ENCODE peak calls at places on chromosomes 12 and 14, in five cellular contexts. U is heart left ventricle, G is NB4, D is GM12892, K is A549. L is an unnamed sample.

GRCh38 chr14:100617715-100618693 is 30.8 kb upstream of the BEGAIN start:
- DNase-seq in U (peak), G (peak), D (no peak), K (no peak), L (no peak)

GRCh38 chr14:95265106-95266094 is 54.3 kb downstream of the CLMN start:
- DNase-seq in U (no peak), G (peak), D (peak), K (peak), L (no peak)

GRCh38 chr14:80847093-80847492 is 94.4 kb downstream of the CEP128 start:
- DNase-seq in U (no peak), G (no peak), D (no peak), K (no peak), L (no peak)

GRCh38 chr12:55927588-55928502 is at the start of gene PYM1:
- DNase-seq in U (peak), G (peak), D (peak), K (peak), L (peak)

GRCh38 chr12:25701290-25701689 is 148.2 kb upstream of the LMNTD1 start:
- DNase-seq in U (no peak), G (no peak), D (no peak), K (no peak), L (no peak)

GRCh38 chr14:103045387-103045869 is 11.9 kb downstream of the CDC42BPB start:
- DNase-seq in U (no peak), G (peak), D (no peak), K (no peak), L (no peak)

GRCh38 chr12:95820096-95820703 is 29.6 kb upstream of the NTN4 start:
- DNase-seq in U (no peak), G (peak), D (no peak), K (peak), L (peak)

GRCh38 chr14:38210587-38211257 is 3.0 kb downstream of the SSTR1 start:
- DNase-seq in U (no peak), G (no peak), D (no peak), K (no peak), L (no peak)

GRCh38 chr14:27372771-27373170 is 774.9 kb upstream of the NOVA1 start:
- DNase-seq in U (no peak), G (no peak), D (no peak), K (no peak), L (no peak)

GRCh38 chr12:68743416-68743815 is 2.6 kb upstream of the SLC35E3 start:
- DNase-seq in U (no peak), G (peak), D (no peak), K (no peak), L (no peak)

GRCh38 chr12:131894313-131894860 is at the start of gene ULK1:
- DNase-seq in U (peak), G (peak), D (peak), K (peak), L (peak)
- TF ChIP-seq POLR2A in U (peak), G (peak), D (peak), K (peak), L (peak)

DNA sequence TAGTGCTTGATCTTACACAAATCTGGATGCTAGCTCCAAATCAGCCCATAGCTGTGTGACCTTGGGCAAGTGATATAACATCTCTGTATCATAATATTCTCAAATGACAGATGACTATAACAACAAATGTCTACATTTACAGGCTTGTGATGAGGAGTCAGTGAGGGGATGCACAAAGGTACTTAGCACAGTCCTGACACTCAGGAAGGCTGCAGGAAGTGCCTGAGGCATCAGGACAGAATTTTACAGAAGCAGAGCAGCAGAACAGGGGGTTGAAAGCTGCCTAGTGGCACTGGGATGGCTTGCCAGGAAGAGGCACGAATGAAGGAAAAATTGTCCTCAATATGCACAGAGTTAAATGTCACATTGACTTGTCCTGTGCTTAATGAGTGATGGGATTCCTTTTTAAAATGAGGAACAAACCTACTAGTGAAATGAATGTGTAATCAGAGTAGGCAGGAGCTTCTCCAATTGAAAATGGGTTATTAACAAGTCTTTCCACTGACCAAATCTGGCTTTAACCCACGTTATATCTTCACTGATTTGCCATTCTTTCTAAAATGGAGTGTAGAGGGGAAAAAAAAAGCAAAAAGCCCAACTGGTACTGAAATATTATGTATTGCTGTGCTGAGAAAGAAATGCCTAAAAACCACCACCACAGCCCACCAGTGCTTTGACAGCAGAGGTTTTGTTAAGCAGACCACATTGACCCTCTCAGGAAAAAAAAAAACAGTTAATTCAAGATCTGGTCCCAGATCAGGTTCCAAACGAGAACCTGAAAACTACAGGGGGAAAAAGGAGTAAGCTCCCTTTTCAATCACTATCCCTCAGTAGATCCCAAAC is 11.6 kb downstream of the BTG1 start:
- DNase-seq in U (no peak), G (peak), D (no peak), K (no peak), L (no peak)
- TF ChIP-seq POLR2A in U (no peak), G (no peak), D (no peak), K (no peak), L (no peak)

DNA sequence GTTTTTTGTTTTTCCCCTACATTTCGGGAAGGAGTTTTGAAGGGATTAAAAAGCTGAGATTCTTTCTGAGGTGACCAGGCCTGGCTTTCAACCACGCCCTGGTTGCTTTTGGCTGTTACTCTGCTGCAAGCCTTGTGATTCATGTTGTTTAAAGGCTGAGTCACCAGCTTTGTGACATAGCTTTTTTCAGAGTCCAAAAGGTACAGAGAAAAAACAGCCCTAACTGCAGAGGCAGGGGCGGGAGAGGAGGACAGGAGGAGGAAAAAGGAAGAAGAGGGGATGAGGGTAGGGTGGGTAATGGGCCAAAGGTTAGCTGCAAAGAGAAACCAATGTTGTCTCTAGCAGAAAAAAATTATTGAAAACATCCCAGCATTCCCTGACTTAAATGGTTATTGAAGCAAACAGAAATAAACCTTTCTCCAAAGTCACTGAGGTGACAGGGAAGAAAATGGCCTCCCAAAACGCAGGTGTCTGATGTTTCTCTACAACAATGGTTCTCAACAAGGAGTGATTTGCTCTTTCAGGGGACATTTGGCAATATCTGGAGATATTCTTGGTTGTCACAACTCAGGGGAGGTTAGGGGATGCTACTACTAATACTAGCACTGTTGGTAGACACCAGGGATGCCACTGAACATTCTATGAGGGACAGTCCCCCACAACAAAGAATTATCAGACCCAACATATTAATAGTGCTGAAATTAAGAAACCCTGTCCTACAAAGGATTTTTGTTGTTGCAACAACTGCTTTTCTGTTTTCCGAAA is 2.1 kb upstream of the UBC start:
- DNase-seq in U (peak), G (peak), D (no peak), K (no peak), L (no peak)
- TF ChIP-seq POLR2A in U (no peak), G (no peak), D (no peak), K (no peak), L (no peak)

GRCh38 chr12:52873513-52873831 is 24.7 kb upstream of the KRT78 start:
- DNase-seq in U (no peak), G (no peak), D (no peak), K (no peak), L (no peak)

GRCh38 chr12:52872644-52873384 is 24.0 kb upstream of the KRT78 start:
- DNase-seq in U (no peak), G (no peak), D (no peak), K (no peak), L (no peak)

GRCh38 chr12:52874573-52875435 is 26.0 kb upstream of the KRT78 start:
- DNase-seq in U (no peak), G (peak), D (no peak), K (no peak), L (no peak)

GRCh38 chr12:52876371-52876770 is 27.6 kb upstream of the KRT78 start:
- DNase-seq in U (no peak), G (no peak), D (no peak), K (no peak), L (no peak)

DNA sequence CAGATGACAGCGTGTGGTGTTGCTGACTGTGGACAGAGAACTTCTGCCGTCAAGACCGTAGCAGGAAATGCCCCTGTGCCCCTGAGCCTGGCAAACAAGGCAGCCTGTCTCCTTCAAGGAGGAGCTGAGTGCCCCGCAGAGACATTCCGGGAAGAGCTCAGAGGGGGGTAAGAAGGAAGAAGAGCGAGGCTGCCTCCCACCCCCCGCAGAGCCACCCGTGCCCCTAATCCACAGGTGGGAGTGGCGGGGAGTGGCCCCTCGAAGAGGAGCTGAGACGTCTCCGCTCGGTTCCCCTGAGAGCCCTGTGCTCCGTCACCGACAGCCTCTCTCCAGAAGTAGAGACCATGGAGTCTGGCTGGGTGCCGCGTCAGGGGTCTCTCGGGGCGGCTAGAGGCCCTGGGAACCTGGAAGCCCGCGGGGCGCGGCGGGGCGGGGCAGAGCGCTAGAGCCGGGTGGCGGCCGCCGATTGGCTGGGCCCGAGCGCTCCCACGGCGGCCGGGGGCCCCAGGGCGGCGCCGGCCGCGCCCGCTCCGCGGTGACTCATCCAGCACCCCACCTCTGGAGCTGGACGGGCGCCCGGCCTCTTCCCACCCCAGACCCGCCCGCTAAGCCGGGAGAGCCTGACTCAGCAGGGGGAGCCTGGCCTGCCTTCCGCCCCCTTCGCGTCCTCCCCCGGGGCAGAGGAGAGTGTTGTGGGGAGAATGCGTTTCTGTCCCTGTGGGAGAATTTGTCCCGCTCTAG is 25.2 kb upstream of the KRT78 start:
- DNase-seq in U (peak), G (peak), D (peak), K (peak), L (peak)
- TF ChIP-seq POLR2A in U (no peak), G (no peak), D (no peak), K (no peak), L (peak)

DNA sequence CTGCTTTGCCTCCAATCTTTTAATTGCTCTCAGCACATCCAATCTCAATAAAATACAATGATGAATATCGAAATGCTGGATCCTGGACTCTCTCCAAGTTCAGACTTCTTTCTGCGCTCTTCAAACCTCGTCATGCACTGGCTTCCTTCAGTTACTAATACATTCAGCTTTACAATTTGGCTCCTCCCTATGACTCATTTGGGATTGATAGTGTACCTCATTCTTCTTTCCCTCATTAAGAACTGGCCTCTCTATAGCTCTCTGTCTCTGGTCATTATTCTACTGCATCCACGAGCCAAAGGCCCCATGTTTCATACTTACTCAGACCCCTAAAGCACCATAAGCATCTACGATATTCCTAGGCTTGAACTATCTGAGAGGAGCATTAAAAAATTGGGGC is 5.0 kb downstream of the TSPAN8 start:
- DNase-seq in U (no peak), G (no peak), D (no peak), K (no peak), L (no peak)
- TF ChIP-seq POLR2A in U (no peak), G (no peak), D (no peak), K (no peak), L (no peak)

GRCh38 chr12:32272465-32272864 is 126.9 kb upstream of the FGD4 start:
- DNase-seq in U (no peak), G (no peak), D (no peak), K (no peak), L (no peak)

GRCh38 chr12:32273063-32273521 is 126.3 kb upstream of the FGD4 start:
- DNase-seq in U (no peak), G (no peak), D (no peak), K (no peak), L (peak)

GRCh38 chr12:32270818-32271710 is 128.3 kb upstream of the FGD4 start:
- DNase-seq in U (no peak), G (no peak), D (no peak), K (no peak), L (no peak)

GRCh38 chr12:32274665-32275064 is 124.7 kb upstream of the FGD4 start:
- DNase-seq in U (no peak), G (no peak), D (no peak), K (no peak), L (no peak)

DNA sequence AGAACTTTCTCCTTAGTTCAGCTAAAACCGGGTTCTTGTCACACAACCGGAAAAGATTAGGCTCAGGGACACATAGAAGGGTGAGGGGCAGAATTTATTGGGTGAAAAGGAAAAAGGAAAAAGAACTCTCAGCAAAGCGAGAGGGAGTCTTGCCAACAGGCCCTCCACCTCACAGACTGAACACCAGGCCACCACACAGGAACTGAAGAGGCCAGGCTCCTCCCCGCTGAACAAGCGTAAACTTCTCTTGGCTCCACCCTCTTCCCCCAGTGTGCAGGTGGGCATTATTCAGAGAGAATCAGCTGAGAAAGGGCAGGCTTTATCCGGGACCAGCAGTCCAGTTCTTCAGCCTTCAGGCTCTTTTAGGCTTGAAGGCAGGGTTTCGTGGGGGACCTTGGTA is 125.6 kb upstream of the FGD4 start:
- DNase-seq in U (no peak), G (no peak), D (peak), K (no peak), L (peak)
- TF ChIP-seq POLR2A in U (no peak), G (no peak), D (peak), K (no peak), L (no peak)

GRCh38 chr12:9064815-9065606 is 50.7 kb downstream of the A2M start:
- DNase-seq in U (peak), G (no peak), D (no peak), K (peak), L (no peak)
- TF ChIP-seq POLR2A in U (no peak), G (no peak), D (no peak), K (peak), L (no peak)

GRCh38 chr14:35826218-35826951 is at the start of gene BRMS1L:
- DNase-seq in U (peak), G (peak), D (peak), K (peak), L (peak)
- TF ChIP-seq POLR2A in U (peak), G (peak), D (peak), K (peak), L (peak)

L was measured in erythroblast.